ENCODE peak calls at places on chromosomes 4 and X, in seven cellular contexts. H is NCI-H1092; U is Kasumi-1; Q is H4; N is IMR-90; M is central memory CD4-positive, alpha-beta T cell; V is MV-4-11. X is an unnamed sample.

GRCh38 chrX:11666180-11666579 is 460 bp upstream of the ARHGAP6 start:
- DNase-seq in H (no peak), U (no peak), Q (no peak), N (no peak), M (no peak), V (no peak), X (peak)

GRCh38 chr4:16530688-16531635 is 304.7 kb upstream of the TAPT1 start:
- DNase-seq in H (no peak), U (no peak), Q (no peak), N (peak), M (no peak), V (peak), X (no peak)

GRCh38 chrX:20414781-20415445 is 148.2 kb upstream of the RPS6KA3 start:
- DNase-seq in H (no peak), U (no peak), Q (peak), N (peak), M (no peak), V (no peak), X (no peak)

GRCh38 chrX:1477801-1478458 is 25.2 kb upstream of the ASMTL start:
- DNase-seq in H (no peak), U (no peak), Q (no peak), N (no peak), M (no peak), V (peak), X (no peak)

GRCh38 chrX:123223409-123223808 is 39.3 kb downstream of the GRIA3 start:
- DNase-seq in H (no peak), U (no peak), Q (no peak), N (no peak), M (no peak), V (no peak), X (no peak)

GRCh38 chrX:69321789-69322188 is 156.5 kb upstream of the PJA1 start:
- DNase-seq in H (no peak), U (no peak), Q (no peak), N (no peak), M (no peak), V (no peak), X (no peak)

GRCh38 chrX:149527705-149528104 is 13.1 kb upstream of the EOLA1 start:
- DNase-seq in H (no peak), U (peak), Q (no peak), N (peak), M (peak), V (peak), X (peak)

GRCh38 chr4:5924466-5925125 is 31.7 kb upstream of the CRMP1 start:
- DNase-seq in H (no peak), U (no peak), Q (no peak), N (no peak), M (no peak), V (no peak), X (no peak)

GRCh38 chr4:37441231-37442061 is 196.9 kb downstream of the NWD2 start:
- DNase-seq in H (no peak), U (no peak), Q (no peak), N (no peak), M (no peak), V (no peak), X (no peak)

GRCh38 chrX:31435592-31435991 is 363.8 kb upstream of the FTHL17 start:
- DNase-seq in H (no peak), U (no peak), Q (no peak), N (peak), M (no peak), V (no peak), X (peak)

GRCh38 chr4:105283501-105283900 is 136.8 kb downstream of the TET2 start:
- DNase-seq in H (no peak), U (no peak), Q (no peak), N (peak), M (no peak), V (no peak), X (no peak)

GRCh38 chr4:113587156-113587555 is 174.4 kb downstream of the CAMK2D start:
- DNase-seq in H (no peak), U (no peak), Q (no peak), N (no peak), M (no peak), V (no peak), X (no peak)

GRCh38 chrX:111098874-111099273 is 2.9 kb downstream of the PAK3 start:
- DNase-seq in H (peak), U (peak), Q (peak), N (peak), M (peak), V (no peak), X (peak)